ENCODE peak calls at places on chromosomes 1 and 21, in four cellular contexts. Z, E, R and N are unnamed samples. For H3K9me3, the result is how much of the 10 kb centered on the place peaks cover.

GRCh38 chr1:63307196-63307794 is 15.1 kb upstream of the FOXD3 start:
- DNase-seq in E (no peak), R (no peak), Z (no peak), N (no peak)

GRCh38 chr1:63611231-63611630 is 18.0 kb downstream of the PGM1 start:
- DNase-seq in E (no peak), Z (no peak), R (no peak), N (no peak)

GRCh38 chr1:170776777-170777176 is 112.8 kb downstream of the PRRX1 start:
- DNase-seq in Z (no peak), E (no peak), R (no peak), N (no peak)

GRCh38 chr21:22791376-22791775 is 1793.2 kb downstream of the NCAM2 start:
- DNase-seq in R (no peak), Z (no peak), E (no peak), N (no peak)

GRCh38 chr1:68340951-68341350 is 108.6 kb upstream of the WLS start:
- DNase-seq in R (no peak), Z (no peak), E (no peak), N (no peak)

GRCh38 chr1:182332256-182332655 is 59.3 kb downstream of the GLUL start:
- DNase-seq in R (no peak), E (no peak), Z (no peak), N (no peak)

GRCh38 chr1:231625975-231626534 is 535 bp upstream of the DISC1 start:
- DNase-seq in R (no peak), Z (no peak), E (no peak), N (no peak)

GRCh38 chr1:100400332-100400933 is 48.1 kb downstream of the CDC14A start:
- DNase-seq in Z (peak), R (no peak), E (peak), N (no peak)

GRCh38 chr1:91557039-91557690 is 56.5 kb downstream of the CDC7 start:
- DNase-seq in Z (no peak), E (no peak), R (no peak), N (no peak)

GRCh38 chr1:32774950-32775634 is 42.1 kb downstream of the YARS1 start:
- DNase-seq in R (no peak), E (no peak), Z (peak), N (no peak)

GRCh38 chr1:111758373-111758772 is 2.7 kb downstream of the DDX20 start:
- DNase-seq in R (no peak), Z (no peak), E (no peak), N (no peak)

GRCh38 chr1:68199603-68200002 is 32.7 kb downstream of the WLS start:
- DNase-seq in E (no peak), Z (no peak), R (no peak), N (no peak)

GRCh38 chr21:45420623-45421041 is 15.7 kb downstream of the COL18A1 start:
- DNase-seq in Z (no peak), R (no peak), E (peak), N (no peak)

GRCh38 chr1:185170291-185170848 is 13.4 kb downstream of the SWT1 start:
- DNase-seq in E (no peak), R (no peak), Z (peak), N (no peak)

GRCh38 chr1:89721351-89721750 is 88.4 kb downstream of the LRRC8C start:
- DNase-seq in Z (no peak), E (no peak), R (no peak), N (no peak)

GRCh38 chr1:79716481-79716880 is 710.0 kb upstream of the ADGRL4 start:
- DNase-seq in Z (no peak), R (no peak), E (no peak), N (no peak)

GRCh38 chr1:156663178-156663577 is 14.0 kb downstream of the NES start:
- DNase-seq in E (peak), Z (peak), R (no peak), N (peak)

GRCh38 chr1:226635456-226635941 is 86.9 kb downstream of the STUM start:
- DNase-seq in R (no peak), Z (peak), E (peak), N (no peak)

GRCh38 chr1:88935522-88936222 is 44.3 kb upstream of the GTF2B start:
- DNase-seq in E (no peak), Z (no peak), R (no peak), N (no peak)

GRCh38 chr1:46595127-46595526 is 8.9 kb downstream of the MKNK1 start:
- DNase-seq in E (peak), R (no peak), Z (no peak), N (no peak)

GRCh38 chr1:202254454-202255252 is 61.1 kb downstream of the LGR6 start:
- DNase-seq in E (no peak), Z (peak), R (no peak), N (no peak)

GRCh38 chr1:63269571-63269970 is 52.8 kb upstream of the FOXD3 start:
- DNase-seq in Z (no peak), E (no peak), R (no peak), N (no peak)

GRCh38 chr1:231971397-231972233 is 345.0 kb downstream of the DISC1 start:
- DNase-seq in R (no peak), E (peak), Z (no peak), N (no peak)

GRCh38 chr1:70909262-70909817 is 138.3 kb downstream of the PTGER3 start:
- DNase-seq in E (no peak), Z (no peak), R (no peak), N (no peak)

GRCh38 chr1:10402729-10403274 is 3.9 kb downstream of the PGD start:
- DNase-seq in E (no peak), R (no peak), Z (no peak), N (no peak)

GRCh38 chr1:16721871-16722641 is 18.3 kb upstream of the RNU1-4 start:
- DNase-seq in Z (peak), R (no peak), E (no peak), N (no peak)

GRCh38 chr1:32966900-32967299 is 2.3 kb upstream of the RNF19B start:
- DNase-seq in Z (no peak), R (no peak), E (no peak), N (no peak)

GRCh38 chr1:239386453-239387303 is at the start of gene CHRM3:
- DNase-seq in Z (peak), R (peak), E (no peak), N (no peak)

GRCh38 chr1:27736252-27736651 is 10.5 kb downstream of the FAM76A start:
- DNase-seq in R (no peak), E (no peak), Z (no peak), N (no peak)

GRCh38 chr1:207752456-207753132 is 740 bp downstream of the CD46 start:
- DNase-seq in Z (peak), R (no peak), E (peak), N (no peak)

GRCh38 chr21:26043891-26044290 is 126.7 kb downstream of the APP start:
- DNase-seq in Z (no peak), E (no peak), R (no peak), N (no peak)

GRCh38 chr1:188670837-188671236 is 1806.8 kb downstream of the BRINP3 start:
- DNase-seq in E (no peak), Z (no peak), R (no peak), N (no peak)

GRCh38 chr1:34785875-34786470 is 5.0 kb downstream of the GJB3 start:
- DNase-seq in R (no peak), E (no peak), Z (no peak), N (no peak)

GRCh38 chr1:168465942-168466702 is 77.7 kb downstream of the XCL2 start:
- DNase-seq in E (peak), Z (no peak), R (peak), N (no peak)

GRCh38 chr1:90396917-90397316 is 320.2 kb downstream of the BARHL2 start:
- DNase-seq in E (no peak), R (no peak), Z (no peak), N (no peak)

GRCh38 chr1:183472488-183473285 is at the start of gene SMG7:
- DNase-seq in Z (no peak), E (no peak), R (peak), N (peak)

GRCh38 chr21:29022141-29022540 is 2.3 kb upstream of the USP16 start:
- DNase-seq in R (no peak), Z (no peak), E (no peak), N (no peak)

GRCh38 chr21:29029524-29029923 is 5.1 kb downstream of the USP16 start:
- DNase-seq in R (no peak), E (no peak), Z (no peak), N (no peak)

GRCh38 chr21:29025328-29025713 is 853 bp downstream of the USP16 start:
- DNase-seq in Z (no peak), E (no peak), R (no peak), N (no peak)

DNA sequence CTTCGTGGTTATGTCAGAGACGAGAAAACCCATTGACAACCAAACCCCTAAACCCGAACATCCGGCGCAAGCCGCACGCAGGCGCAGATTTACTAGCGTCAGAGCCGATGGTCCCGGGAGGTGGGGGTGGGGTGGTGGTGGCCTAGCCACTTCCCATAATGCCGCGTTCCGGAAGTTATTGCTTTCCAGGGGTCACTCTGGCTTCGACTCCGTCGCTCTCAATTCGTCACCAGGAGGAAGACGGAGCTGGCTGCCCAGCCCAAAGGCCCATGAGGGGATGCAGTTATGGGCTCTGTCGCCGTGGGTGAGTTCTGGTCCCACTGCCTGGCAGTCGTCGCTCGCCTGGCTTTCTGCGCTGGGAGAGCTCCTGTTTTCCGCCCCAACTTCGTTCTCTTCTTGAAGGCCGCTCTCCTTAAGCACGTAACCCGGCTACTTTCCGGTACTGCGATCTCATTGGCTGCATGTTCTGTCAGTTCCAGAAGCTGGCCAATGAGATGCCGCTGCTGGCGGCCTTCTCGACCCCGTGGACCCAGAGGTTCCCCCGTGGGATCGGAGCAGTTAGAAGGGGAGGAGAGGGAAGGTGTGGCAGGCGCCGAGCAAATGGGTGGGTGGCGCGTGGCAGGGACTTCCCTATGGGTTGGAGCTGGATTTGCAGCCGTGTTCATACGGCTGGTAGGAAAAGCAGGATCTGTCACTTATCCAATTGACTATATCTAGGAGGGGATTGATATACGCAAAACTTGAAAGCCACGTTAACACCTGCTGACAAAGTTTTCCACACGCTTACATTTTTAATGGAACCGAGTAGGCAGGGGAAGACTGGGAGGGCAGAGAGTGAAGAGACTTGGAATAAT is at the start of gene USP16:
- DNase-seq in E (peak), R (peak), Z (peak), N (peak)
- TF ChIP-seq CTCF in E (no peak), R (no peak), Z (no peak), N (peak)

GRCh38 chr1:152151646-152152045 is 7.4 kb downstream of the RPTN start:
- DNase-seq in E (no peak), Z (no peak), R (no peak), N (no peak)

GRCh38 chr1:152159144-152159543 is at the start of gene RPTN:
- DNase-seq in Z (no peak), E (no peak), R (no peak), N (no peak)

GRCh38 chr1:152148991-152149390 is 10.0 kb downstream of the RPTN start:
- DNase-seq in E (no peak), R (no peak), Z (no peak), N (no peak)

GRCh38 chr1:152148051-152148450 is 11.0 kb downstream of the RPTN start:
- DNase-seq in E (no peak), Z (no peak), R (no peak), N (no peak)

GRCh38 chr1:152153996-152154395 is 5.0 kb downstream of the RPTN start:
- DNase-seq in R (no peak), E (no peak), Z (no peak), N (no peak)
- H3K9me3 ChIP-seq in R (under half), E (under half), Z (half or more), N (under half)

DNA sequence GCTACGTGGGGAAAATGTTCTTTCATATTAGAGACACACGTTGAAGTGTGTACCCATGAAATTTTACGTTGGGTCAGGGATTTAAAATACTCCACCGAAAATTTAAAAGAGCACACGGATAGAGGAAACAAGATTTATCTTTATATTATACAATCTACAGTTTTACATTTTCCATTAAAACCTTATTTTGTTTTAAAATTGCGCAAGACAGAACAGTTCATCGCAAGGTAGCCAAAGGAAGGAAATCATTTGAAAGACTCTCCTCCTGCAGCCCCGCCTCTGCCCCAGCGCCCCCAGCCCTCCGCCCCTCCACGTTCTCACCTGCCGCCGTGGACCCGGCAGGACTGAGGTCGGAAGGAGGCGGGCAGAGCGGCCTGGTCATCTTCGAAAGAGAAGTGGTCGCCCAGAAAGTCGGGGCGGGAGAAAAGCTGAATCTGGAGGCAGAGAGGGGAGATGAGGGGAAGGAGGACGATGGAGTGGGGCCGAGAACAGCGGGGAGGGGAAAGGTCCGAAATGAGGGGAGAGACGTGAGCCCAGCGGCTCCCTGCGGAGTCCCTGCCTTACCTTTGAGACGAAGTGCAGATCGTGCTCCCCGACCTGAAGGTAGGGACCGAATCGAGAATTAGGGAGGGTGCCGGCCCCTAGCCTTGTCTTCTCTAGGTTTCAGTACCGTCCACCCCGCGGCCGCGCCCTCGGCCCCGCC is 18.0 kb downstream of the CRYBG2 start:
- DNase-seq in E (no peak), Z (no peak), R (no peak), N (no peak)
- H3K4me3 ChIP-seq in E (peak), Z (peak), R (peak), N (peak)

DNA sequence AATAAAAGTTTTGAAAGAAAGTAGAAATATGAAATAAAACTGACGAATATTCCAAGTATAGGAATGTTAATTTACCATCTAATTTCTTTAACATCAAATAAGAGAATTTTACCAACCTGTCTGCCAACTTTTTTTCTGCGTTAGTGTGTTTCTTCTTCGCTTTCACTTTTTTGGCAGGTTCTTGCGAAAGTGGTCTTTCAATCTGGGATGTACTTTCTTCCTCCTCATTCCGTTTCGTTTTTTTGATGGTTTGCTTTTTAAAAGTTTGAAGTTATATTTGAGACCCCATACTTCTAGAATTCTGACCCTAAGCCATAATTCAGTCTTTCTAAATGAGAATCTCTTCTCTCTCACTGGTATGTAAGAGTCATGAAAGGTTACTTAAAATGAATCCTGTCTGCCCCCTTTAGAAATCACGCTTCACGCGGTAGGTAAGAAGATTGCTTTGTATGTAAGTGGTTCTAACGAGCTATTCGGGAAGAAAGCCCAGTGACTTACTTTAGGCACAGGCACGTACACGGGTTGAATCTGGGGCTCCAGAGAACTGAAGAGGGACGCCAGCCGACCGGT is 570 bp downstream of the RBM34 start:
- DNase-seq in E (no peak), Z (no peak), R (no peak), N (no peak)
- TF ChIP-seq CTCF in E (no peak), Z (no peak), R (no peak), N (no peak)

GRCh38 chr1:2940178-2940577 is 81.1 kb upstream of the ACTRT2 start:
- DNase-seq in E (peak), Z (no peak), R (no peak), N (no peak)
- H3K9me3 ChIP-seq in E (under half), Z (half or more), R (under half), N (under half)

DNA sequence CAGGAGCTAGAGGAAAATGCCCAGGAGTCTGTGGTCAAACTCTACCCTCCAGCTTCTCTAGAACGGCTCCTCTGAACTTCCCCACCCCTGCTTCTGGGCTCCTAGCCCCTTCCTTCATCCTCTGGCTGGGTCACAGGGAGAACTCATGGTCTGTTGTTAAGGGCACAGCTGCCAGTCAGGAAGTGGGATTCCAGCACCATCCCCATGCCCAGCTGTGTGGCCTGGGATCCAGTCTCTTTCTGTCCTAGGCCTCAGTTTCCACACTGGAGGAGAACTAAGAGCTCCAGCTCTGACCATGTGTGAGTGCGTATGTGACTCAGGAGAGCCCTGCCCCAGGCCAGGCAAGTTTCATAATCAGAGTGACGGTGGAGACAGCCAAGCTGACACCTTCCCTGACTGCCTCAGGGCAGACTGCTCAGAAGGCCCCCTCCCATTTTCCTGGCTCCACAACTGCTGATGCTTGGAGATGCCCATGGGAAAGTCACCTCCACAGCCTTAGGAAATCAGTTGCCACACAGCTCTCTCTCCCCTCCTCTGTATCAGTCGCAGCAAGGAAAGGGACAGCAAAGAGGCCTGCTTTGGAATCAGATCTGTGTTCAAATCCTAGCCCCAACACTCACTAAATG is 1.8 kb downstream of the IGSF8 start:
- DNase-seq in E (no peak), Z (peak), R (no peak), N (no peak)
- H3K4me3 ChIP-seq in E (no peak), Z (no peak), R (no peak), N (peak)

GRCh38 chr1:246528933-246529731 is 22.1 kb upstream of the SMYD3 start:
- DNase-seq in R (no peak), Z (peak), E (no peak), N (no peak)
- TF ChIP-seq CTCF in R (no peak), Z (peak), E (no peak), N (no peak)

GRCh38 chr1:2812939-2813653 is 11.6 kb upstream of the TTC34 start:
- DNase-seq in Z (no peak), R (no peak), E (no peak), N (no peak)
- H3K9me3 ChIP-seq in Z (under half), R (under half), E (under half), N (under half)